ENCODE peak calls at places on chromosomes 3 and 15, in five cellular contexts. One of them, this sample, is unnamed. For H3K36me3, the result is how much of the 10 kb centered on the place peaks cover.

GRCh38 chr15:60384052-60384451 is 13.7 kb downstream of the ANXA2 start:
- DNase-seq in ovary: no peak
- DNase-seq in astrocyte: peak
- DNase-seq in cardiac muscle cell: peak
- DNase-seq in K562: no peak
- DNase-seq in this sample: no peak

GRCh38 chr3:29333520-29333919 is 52.6 kb downstream of the RBMS3 start:
- DNase-seq in astrocyte: no peak
- DNase-seq in K562: no peak
- DNase-seq in cardiac muscle cell: no peak
- DNase-seq in ovary: no peak
- DNase-seq in this sample: no peak

GRCh38 chr15:62549345-62549970 is 384.4 kb upstream of the C2CD4B start:
- DNase-seq in ovary: no peak
- DNase-seq in cardiac muscle cell: peak
- DNase-seq in K562: peak
- DNase-seq in astrocyte: no peak
- DNase-seq in this sample: no peak

GRCh38 chr3:9036327-9037112 is 73.2 kb upstream of the RAD18 start:
- DNase-seq in K562: no peak
- DNase-seq in astrocyte: no peak
- DNase-seq in cardiac muscle cell: peak
- DNase-seq in ovary: peak
- DNase-seq in this sample: peak

GRCh38 chr15:71055461-71055860 is 59.8 kb upstream of the THSD4 start:
- DNase-seq in cardiac muscle cell: peak
- DNase-seq in K562: no peak
- DNase-seq in ovary: no peak
- DNase-seq in astrocyte: peak
- DNase-seq in this sample: no peak

GRCh38 chr3:109284071-109284470 is 32.2 kb downstream of the DPPA2 start:
- DNase-seq in astrocyte: no peak
- DNase-seq in K562: no peak
- DNase-seq in ovary: no peak
- DNase-seq in cardiac muscle cell: no peak
- DNase-seq in this sample: no peak

GRCh38 chr3:128383316-128384235 is 83.1 kb downstream of the DNAJB8 start:
- DNase-seq in ovary: peak
- DNase-seq in cardiac muscle cell: peak
- DNase-seq in astrocyte: peak
- DNase-seq in K562: peak
- DNase-seq in this sample: no peak

GRCh38 chr3:66405701-66406091 is 95.1 kb downstream of the LRIG1 start:
- DNase-seq in ovary: no peak
- DNase-seq in K562: no peak
- DNase-seq in astrocyte: peak
- DNase-seq in cardiac muscle cell: peak
- DNase-seq in this sample: no peak

GRCh38 chr3:60013241-60013640 is 963.4 kb upstream of the CFAP20DC start:
- DNase-seq in K562: no peak
- DNase-seq in astrocyte: peak
- DNase-seq in cardiac muscle cell: no peak
- DNase-seq in ovary: no peak
- DNase-seq in this sample: no peak

GRCh38 chr3:173889522-173890055 is 492.0 kb downstream of the NLGN1 start:
- DNase-seq in astrocyte: peak
- DNase-seq in cardiac muscle cell: no peak
- DNase-seq in K562: no peak
- DNase-seq in ovary: no peak
- DNase-seq in this sample: no peak

GRCh38 chr3:57583544-57583943 is 13.6 kb downstream of the ARF4 start:
- DNase-seq in astrocyte: no peak
- DNase-seq in ovary: no peak
- DNase-seq in cardiac muscle cell: no peak
- DNase-seq in K562: peak
- DNase-seq in this sample: no peak

GRCh38 chr3:57587946-57588345 is 9.2 kb downstream of the ARF4 start:
- DNase-seq in K562: peak
- DNase-seq in astrocyte: no peak
- DNase-seq in cardiac muscle cell: peak
- DNase-seq in ovary: no peak
- DNase-seq in this sample: no peak

GRCh38 chr3:57586778-57587177 is 10.4 kb downstream of the ARF4 start:
- DNase-seq in astrocyte: no peak
- DNase-seq in ovary: no peak
- DNase-seq in cardiac muscle cell: no peak
- DNase-seq in K562: no peak
- DNase-seq in this sample: no peak

GRCh38 chr3:57577786-57578185 is 19.4 kb downstream of the ARF4 start:
- DNase-seq in ovary: no peak
- DNase-seq in astrocyte: no peak
- DNase-seq in K562: no peak
- DNase-seq in cardiac muscle cell: no peak
- DNase-seq in this sample: no peak

GRCh38 chr3:57582470-57583168 is 14.5 kb downstream of the ARF4 start:
- DNase-seq in K562: no peak
- DNase-seq in ovary: no peak
- DNase-seq in cardiac muscle cell: no peak
- DNase-seq in astrocyte: no peak
- DNase-seq in this sample: no peak
- TF ChIP-seq CTCF in K562: no peak
- TF ChIP-seq CTCF in ovary: no peak
- TF ChIP-seq CTCF in cardiac muscle cell: peak
- TF ChIP-seq CTCF in astrocyte: no peak
- TF ChIP-seq CTCF in this sample: no peak

GRCh38 chr3:32815812-32816438 is 1.9 kb upstream of the TRIM71 start:
- DNase-seq in cardiac muscle cell: no peak
- DNase-seq in astrocyte: no peak
- DNase-seq in K562: no peak
- DNase-seq in ovary: no peak
- DNase-seq in this sample: no peak

GRCh38 chr3:32816439-32817194 is 1.2 kb upstream of the TRIM71 start:
- DNase-seq in ovary: no peak
- DNase-seq in K562: no peak
- DNase-seq in cardiac muscle cell: peak
- DNase-seq in astrocyte: no peak
- DNase-seq in this sample: no peak

GRCh38 chr3:32818431-32819085 is 761 bp downstream of the TRIM71 start:
- DNase-seq in ovary: no peak
- DNase-seq in astrocyte: no peak
- DNase-seq in K562: no peak
- DNase-seq in cardiac muscle cell: no peak
- DNase-seq in this sample: no peak

GRCh38 chr3:32817561-32818430 is at the start of gene TRIM71:
- DNase-seq in ovary: no peak
- DNase-seq in cardiac muscle cell: no peak
- DNase-seq in astrocyte: no peak
- DNase-seq in K562: no peak
- DNase-seq in this sample: no peak

GRCh38 chr3:32817195-32817560 is 619 bp upstream of the TRIM71 start:
- DNase-seq in astrocyte: no peak
- DNase-seq in ovary: no peak
- DNase-seq in K562: no peak
- DNase-seq in cardiac muscle cell: no peak
- DNase-seq in this sample: no peak
- H3K4me3 ChIP-seq in astrocyte: peak
- H3K4me3 ChIP-seq in ovary: no peak
- H3K4me3 ChIP-seq in K562: no peak
- H3K4me3 ChIP-seq in cardiac muscle cell: peak
- H3K4me3 ChIP-seq in this sample: peak

GRCh38 chr15:64398575-64398974 is 10.9 kb downstream of the TRIP4 start:
- DNase-seq in ovary: no peak
- DNase-seq in cardiac muscle cell: no peak
- DNase-seq in astrocyte: peak
- DNase-seq in K562: no peak
- DNase-seq in this sample: no peak
- H3K36me3 ChIP-seq in ovary: under half
- H3K36me3 ChIP-seq in cardiac muscle cell: half or more
- H3K36me3 ChIP-seq in astrocyte: under half
- H3K36me3 ChIP-seq in K562: half or more
- H3K36me3 ChIP-seq in this sample: half or more

GRCh38 chr15:25438601-25439455 is at the start of gene UBE3A:
- DNase-seq in K562: peak
- DNase-seq in ovary: peak
- DNase-seq in astrocyte: peak
- DNase-seq in cardiac muscle cell: peak
- DNase-seq in this sample: peak

GRCh38 chr15:25441111-25441510 is 2.3 kb upstream of the UBE3A start:
- DNase-seq in K562: no peak
- DNase-seq in ovary: no peak
- DNase-seq in astrocyte: no peak
- DNase-seq in cardiac muscle cell: no peak
- DNase-seq in this sample: no peak

GRCh38 chr15:25437751-25438600 is 848 bp downstream of the UBE3A start:
- DNase-seq in cardiac muscle cell: peak
- DNase-seq in astrocyte: peak
- DNase-seq in K562: peak
- DNase-seq in ovary: peak
- DNase-seq in this sample: peak

GRCh38 chr15:25436707-25437106 is 2.1 kb downstream of the UBE3A start:
- DNase-seq in cardiac muscle cell: no peak
- DNase-seq in astrocyte: no peak
- DNase-seq in K562: no peak
- DNase-seq in ovary: no peak
- DNase-seq in this sample: no peak

GRCh38 chr15:25439456-25439836 is 622 bp upstream of the UBE3A start:
- DNase-seq in astrocyte: peak
- DNase-seq in ovary: no peak
- DNase-seq in K562: no peak
- DNase-seq in cardiac muscle cell: peak
- DNase-seq in this sample: no peak
- TF ChIP-seq CTCF in astrocyte: no peak
- TF ChIP-seq CTCF in ovary: no peak
- TF ChIP-seq CTCF in K562: no peak
- TF ChIP-seq CTCF in cardiac muscle cell: peak
- TF ChIP-seq CTCF in this sample: no peak

GRCh38 chr15:88908123-88908522 is 5.1 kb downstream of the MFGE8 start:
- DNase-seq in K562: no peak
- DNase-seq in ovary: no peak
- DNase-seq in astrocyte: no peak
- DNase-seq in cardiac muscle cell: no peak
- DNase-seq in this sample: no peak
- H3K4me3 ChIP-seq in K562: no peak
- H3K4me3 ChIP-seq in ovary: no peak
- H3K4me3 ChIP-seq in astrocyte: no peak
- H3K4me3 ChIP-seq in cardiac muscle cell: no peak
- H3K4me3 ChIP-seq in this sample: no peak

GRCh38 chr15:28267727-28268126 is 54.3 kb downstream of the HERC2 start:
- DNase-seq in cardiac muscle cell: no peak
- DNase-seq in K562: no peak
- DNase-seq in ovary: no peak
- DNase-seq in astrocyte: no peak
- DNase-seq in this sample: no peak

GRCh38 chr15:28271697-28272250 is 50.2 kb downstream of the HERC2 start:
- DNase-seq in astrocyte: no peak
- DNase-seq in cardiac muscle cell: no peak
- DNase-seq in ovary: no peak
- DNase-seq in K562: no peak
- DNase-seq in this sample: no peak

GRCh38 chr15:28272587-28272986 is 49.4 kb downstream of the HERC2 start:
- DNase-seq in K562: no peak
- DNase-seq in cardiac muscle cell: no peak
- DNase-seq in ovary: no peak
- DNase-seq in astrocyte: no peak
- DNase-seq in this sample: no peak

GRCh38 chr15:28265334-28266019 is 56.5 kb downstream of the HERC2 start:
- DNase-seq in K562: no peak
- DNase-seq in astrocyte: no peak
- DNase-seq in cardiac muscle cell: no peak
- DNase-seq in ovary: no peak
- DNase-seq in this sample: no peak

DNA sequence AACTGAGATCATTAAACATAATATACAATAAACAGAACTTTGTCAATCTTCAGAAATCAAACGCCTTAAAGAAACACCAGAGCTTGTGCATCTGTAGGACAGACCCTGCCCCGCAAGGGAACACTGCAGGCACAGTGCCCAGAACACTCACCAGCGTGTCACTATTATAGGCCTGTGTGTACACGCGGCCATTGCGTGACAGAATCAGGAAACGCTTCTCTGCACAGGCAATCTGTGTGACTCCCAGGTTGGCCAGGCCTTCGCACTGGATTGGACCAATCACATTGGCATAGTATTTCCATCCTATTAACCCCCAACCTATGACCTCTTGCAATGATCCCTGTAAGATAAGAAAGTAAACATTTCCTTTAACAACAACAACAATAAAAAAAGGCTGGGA is 52.9 kb downstream of the HERC2 start:
- DNase-seq in K562: no peak
- DNase-seq in cardiac muscle cell: no peak
- DNase-seq in ovary: no peak
- DNase-seq in astrocyte: no peak
- DNase-seq in this sample: no peak
- H3K36me3 ChIP-seq in K562: half or more
- H3K36me3 ChIP-seq in cardiac muscle cell: half or more
- H3K36me3 ChIP-seq in ovary: under half
- H3K36me3 ChIP-seq in astrocyte: under half
- H3K36me3 ChIP-seq in this sample: half or more

DNA sequence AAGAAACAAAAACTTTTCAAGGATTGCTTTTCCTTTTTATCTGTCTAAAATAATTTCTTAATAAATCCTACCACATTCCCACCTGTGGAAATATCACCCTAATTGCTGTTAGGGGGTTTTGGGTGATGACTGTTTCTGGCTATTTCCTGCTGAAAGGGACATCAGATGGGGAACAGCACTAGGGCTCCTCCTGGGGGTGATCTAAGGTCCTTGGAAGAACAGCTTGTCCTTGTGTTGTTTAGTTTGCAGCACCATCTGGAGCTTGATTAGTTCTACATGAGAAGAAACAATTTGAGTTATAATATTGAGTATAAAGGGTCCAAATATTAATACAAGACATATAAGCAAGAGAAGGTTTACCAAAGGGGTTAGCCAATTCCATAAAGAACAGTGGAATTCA is 18.7 kb downstream of the OR5H15 start:
- DNase-seq in K562: no peak
- DNase-seq in astrocyte: no peak
- DNase-seq in cardiac muscle cell: no peak
- DNase-seq in ovary: no peak
- DNase-seq in this sample: no peak
- TF ChIP-seq CTCF in K562: no peak
- TF ChIP-seq CTCF in astrocyte: no peak
- TF ChIP-seq CTCF in cardiac muscle cell: no peak
- TF ChIP-seq CTCF in ovary: no peak
- TF ChIP-seq CTCF in this sample: no peak

This sample was measured in right atrium auricular region.